ENCODE peak calls at places on chromosome 2, in four cellular contexts. Q is right cardiac atrium, T is BJ, M is neural crest cell. F is an unnamed sample.

GRCh38 chr2:233919938-233920337 is 2.8 kb downstream of the TRPM8 start:
- DNase-seq in T (no peak), M (no peak), Q (no peak), F (no peak)

GRCh38 chr2:224927671-224928173 is 114.5 kb downstream of the DOCK10 start:
- DNase-seq in T (no peak), Q (no peak), M (no peak), F (no peak)

GRCh38 chr2:166786707-166787106 is 101.6 kb upstream of the XIRP2 start:
- DNase-seq in M (no peak), T (no peak), Q (no peak), F (no peak)

GRCh38 chr2:8515864-8516533 is 165.9 kb upstream of the ID2 start:
- DNase-seq in Q (no peak), T (no peak), M (no peak), F (no peak)

GRCh38 chr2:17271401-17271800 is 246.8 kb downstream of the RAD51AP2 start:
- DNase-seq in Q (no peak), M (no peak), T (no peak), F (no peak)

GRCh38 chr2:168181825-168182224 is 65.6 kb downstream of the STK39 start:
- DNase-seq in T (no peak), M (no peak), Q (no peak), F (no peak)

GRCh38 chr2:172216348-172216933 is 113.7 kb upstream of the DLX2 start:
- DNase-seq in M (no peak), Q (no peak), T (no peak), F (no peak)

GRCh38 chr2:152706477-152707020 is 10.7 kb downstream of the PRPF40A start:
- DNase-seq in M (no peak), T (no peak), Q (no peak), F (no peak)

GRCh38 chr2:177784449-177784845 is 288.1 kb downstream of the PDE11A start:
- DNase-seq in Q (no peak), M (no peak), T (peak), F (no peak)

F was measured in GM19239.